ENCODE peak calls at places on chromosomes 1 and 21, in seven cellular contexts. C is tibial artery, D is IMR-90, E is spleen, F is psoas muscle, V is HCT116, H is dorsolateral prefrontal cortex. J is an unnamed sample.

GRCh38 chr1:85465099-85465790 is at the start of gene DDAH1:
- DNase-seq in C (no peak), D (peak), E (peak), F (peak), V (peak), H (peak), J (peak)

GRCh38 chr1:233613252-233614172 is at the start of gene KCNK1:
- DNase-seq in C (peak), D (peak), E (no peak), F (peak), V (peak), H (peak), J (peak)

GRCh38 chr1:16613185-16614147 is at the start of gene NBPF1:
- DNase-seq in C (peak), D (peak), E (peak), F (peak), V (peak), H (peak), J (peak)

GRCh38 chr1:95139039-95139438 is 21.9 kb downstream of the TLCD4 start:
- DNase-seq in C (no peak), D (no peak), E (no peak), F (no peak), V (no peak), H (no peak), J (no peak)

GRCh38 chr1:70429219-70429618 is 18.2 kb downstream of the CTH start:
- DNase-seq in C (no peak), D (peak), E (no peak), F (no peak), V (no peak), H (no peak), J (no peak)

GRCh38 chr1:56097713-56098112 is 481.6 kb downstream of the PLPP3 start:
- DNase-seq in C (no peak), D (peak), E (no peak), F (no peak), V (no peak), H (no peak), J (no peak)

GRCh38 chr1:175072131-175072941 is 4.7 kb downstream of the TNN start:
- DNase-seq in C (no peak), D (peak), E (no peak), F (peak), V (no peak), H (no peak), J (no peak)

GRCh38 chr1:28302247-28302646 is 26.6 kb upstream of the MED18 start:
- DNase-seq in C (no peak), D (no peak), E (no peak), F (no peak), V (no peak), H (no peak), J (no peak)

GRCh38 chr21:36052860-36053766 is 7.2 kb downstream of the SETD4 start:
- DNase-seq in C (no peak), D (no peak), E (no peak), F (no peak), V (no peak), H (no peak), J (no peak)

GRCh38 chr1:110948038-110948810 is 15.5 kb downstream of the LRIF1 start:
- DNase-seq in C (no peak), D (peak), E (no peak), F (no peak), V (no peak), H (no peak), J (no peak)

GRCh38 chr1:59230622-59231021 is 66.3 kb upstream of the FGGY start:
- DNase-seq in C (no peak), D (no peak), E (no peak), F (no peak), V (no peak), H (no peak), J (no peak)

GRCh38 chr1:163036661-163037060 is 32.5 kb upstream of the RGS4 start:
- DNase-seq in C (no peak), D (peak), E (no peak), F (no peak), V (no peak), H (no peak), J (no peak)

GRCh38 chr1:52056937-52057231 is 789 bp downstream of the BTF3L4 start:
- DNase-seq in C (no peak), D (no peak), E (no peak), F (no peak), V (no peak), H (no peak), J (no peak)

GRCh38 chr1:171506525-171507304 is 21.4 kb downstream of the PRRC2C start:
- DNase-seq in C (no peak), D (peak), E (no peak), F (no peak), V (no peak), H (no peak), J (no peak)

GRCh38 chr1:58773406-58773840 is 10.4 kb downstream of the JUN start:
- DNase-seq in C (peak), D (peak), E (peak), F (peak), V (no peak), H (no peak), J (peak)

GRCh38 chr1:157490337-157491165 is 61.8 kb downstream of the FCRL5 start:
- DNase-seq in C (no peak), D (peak), E (peak), F (peak), V (peak), H (peak), J (peak)

GRCh38 chr21:14541840-14542495 is 4.1 kb downstream of the SAMSN1 start:
- DNase-seq in C (no peak), D (no peak), E (peak), F (no peak), V (no peak), H (no peak), J (no peak)

GRCh38 chr1:171421413-171422020 is 63.8 kb upstream of the PRRC2C start:
- DNase-seq in C (no peak), D (no peak), E (no peak), F (no peak), V (no peak), H (no peak), J (no peak)

GRCh38 chr1:221683681-221684080 is 58.2 kb downstream of the DUSP10 start:
- DNase-seq in C (no peak), D (no peak), E (no peak), F (no peak), V (no peak), H (no peak), J (no peak)

GRCh38 chr21:35153671-35154070 is 104.6 kb upstream of the RUNX1 start:
- DNase-seq in C (no peak), D (no peak), E (no peak), F (no peak), V (no peak), H (no peak), J (no peak)

GRCh38 chr1:98761238-98761637 is 99.7 kb downstream of the SNX7 start:
- DNase-seq in C (no peak), D (no peak), E (no peak), F (no peak), V (no peak), H (no peak), J (no peak)

GRCh38 chr1:206674745-206675175 is 9.9 kb upstream of the MAPKAPK2 start:
- DNase-seq in C (peak), D (peak), E (no peak), F (peak), V (no peak), H (no peak), J (peak)

GRCh38 chr1:187842406-187843165 is 1013.8 kb downstream of the PLA2G4A start:
- DNase-seq in C (no peak), D (peak), E (no peak), F (no peak), V (no peak), H (no peak), J (no peak)

GRCh38 chr1:26828352-26829093 is 2.0 kb downstream of the ZDHHC18 start:
- DNase-seq in C (no peak), D (no peak), E (peak), F (no peak), V (no peak), H (no peak), J (peak)

GRCh38 chr1:209808059-209808494 is 2.1 kb upstream of the IRF6 start:
- DNase-seq in C (no peak), D (peak), E (no peak), F (no peak), V (no peak), H (no peak), J (peak)

GRCh38 chr1:46699670-46700069 is 19.2 kb downstream of the EFCAB14 start:
- DNase-seq in C (no peak), D (no peak), E (no peak), F (no peak), V (no peak), H (no peak), J (no peak)

GRCh38 chr1:203686091-203686632 is 59.5 kb downstream of the ATP2B4 start:
- DNase-seq in C (no peak), D (peak), E (no peak), F (no peak), V (no peak), H (peak), J (peak)

GRCh38 chr1:94416901-94417701 is 1.1 kb upstream of the ABCD3 start:
- DNase-seq in C (no peak), D (peak), E (no peak), F (no peak), V (no peak), H (peak), J (peak)

GRCh38 chr1:209435654-209436566 is 147.6 kb upstream of the CAMK1G start:
- DNase-seq in C (no peak), D (peak), E (no peak), F (peak), V (peak), H (peak), J (peak)

GRCh38 chr1:201447911-201448871 is 20.8 kb downstream of the PHLDA3 start:
- DNase-seq in C (peak), D (peak), E (peak), F (peak), V (peak), H (no peak), J (peak)

DNA sequence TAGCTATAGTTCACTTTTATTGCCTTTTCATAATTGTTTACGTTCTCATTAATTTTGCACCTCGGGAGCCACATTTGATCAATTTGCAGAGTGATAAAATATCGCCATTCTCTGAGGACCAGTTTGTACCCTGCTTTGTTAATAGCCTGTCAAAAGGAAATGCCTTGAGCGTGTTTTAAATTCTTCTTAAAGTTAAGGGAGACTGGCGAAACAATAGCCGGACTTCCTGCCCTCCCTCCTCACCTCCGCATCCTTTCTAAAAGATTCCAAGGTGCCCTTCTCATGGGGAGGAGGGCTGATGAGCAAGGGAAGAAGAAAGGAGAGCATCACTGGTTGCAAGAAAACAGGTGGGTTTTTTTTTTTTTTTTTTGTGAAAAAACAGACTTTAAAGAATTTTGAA is 271.6 kb downstream of the KCNJ6 start:
- DNase-seq in C (no peak), D (no peak), E (no peak), F (no peak), V (no peak), H (no peak), J (no peak)
- H3K4me3 ChIP-seq in C (no peak), D (no peak), E (no peak), F (no peak), V (no peak), H (no peak), J (no peak)

DNA sequence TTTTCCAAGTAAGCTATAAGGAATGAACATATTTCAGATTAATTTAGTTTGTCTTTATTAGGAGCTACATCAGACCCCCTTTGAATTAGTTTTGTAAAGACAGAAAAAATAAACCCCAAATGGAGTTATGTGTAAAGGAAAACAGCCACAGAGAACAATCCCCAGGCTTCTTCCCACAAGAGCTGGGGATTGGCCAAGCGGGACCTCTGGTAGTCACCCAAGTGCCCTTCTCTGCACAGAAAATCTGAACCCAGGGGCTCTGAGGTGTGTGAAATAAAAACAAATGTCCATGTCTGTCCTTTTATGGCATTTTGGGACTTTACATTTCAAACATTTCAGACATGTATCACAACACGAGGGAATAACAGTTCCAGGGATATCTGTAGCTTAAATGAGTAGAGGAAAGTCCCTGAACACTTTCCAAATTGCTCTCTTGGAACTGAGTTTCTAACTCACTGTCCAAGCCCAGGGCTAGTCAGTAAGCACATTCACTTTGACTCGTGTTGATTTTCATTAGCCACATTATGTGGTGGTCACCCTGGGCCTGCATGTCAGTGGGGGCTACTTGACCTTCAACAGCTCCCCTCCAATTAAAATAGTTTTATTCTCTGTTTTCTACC is 22.5 kb downstream of the DPT start:
- DNase-seq in C (no peak), D (no peak), E (no peak), F (no peak), V (no peak), H (no peak), J (no peak)
- H3K27ac ChIP-seq in C (no peak), D (no peak), E (no peak), F (no peak), V (no peak), H (no peak), J (no peak)

GRCh38 chr21:41428847-41429246 is 2.8 kb downstream of the MX1 start:
- DNase-seq in C (peak), D (no peak), E (no peak), F (no peak), V (no peak), H (no peak), J (no peak)

GRCh38 chr21:41429305-41429704 is 3.3 kb downstream of the MX1 start:
- DNase-seq in C (no peak), D (no peak), E (no peak), F (no peak), V (no peak), H (no peak), J (no peak)

GRCh38 chr21:41431788-41432548 is 5.9 kb downstream of the MX1 start:
- DNase-seq in C (peak), D (no peak), E (no peak), F (no peak), V (no peak), H (no peak), J (no peak)

GRCh38 chr21:41428311-41428710 is 2.3 kb downstream of the MX1 start:
- DNase-seq in C (peak), D (no peak), E (no peak), F (no peak), V (no peak), H (no peak), J (no peak)

DNA sequence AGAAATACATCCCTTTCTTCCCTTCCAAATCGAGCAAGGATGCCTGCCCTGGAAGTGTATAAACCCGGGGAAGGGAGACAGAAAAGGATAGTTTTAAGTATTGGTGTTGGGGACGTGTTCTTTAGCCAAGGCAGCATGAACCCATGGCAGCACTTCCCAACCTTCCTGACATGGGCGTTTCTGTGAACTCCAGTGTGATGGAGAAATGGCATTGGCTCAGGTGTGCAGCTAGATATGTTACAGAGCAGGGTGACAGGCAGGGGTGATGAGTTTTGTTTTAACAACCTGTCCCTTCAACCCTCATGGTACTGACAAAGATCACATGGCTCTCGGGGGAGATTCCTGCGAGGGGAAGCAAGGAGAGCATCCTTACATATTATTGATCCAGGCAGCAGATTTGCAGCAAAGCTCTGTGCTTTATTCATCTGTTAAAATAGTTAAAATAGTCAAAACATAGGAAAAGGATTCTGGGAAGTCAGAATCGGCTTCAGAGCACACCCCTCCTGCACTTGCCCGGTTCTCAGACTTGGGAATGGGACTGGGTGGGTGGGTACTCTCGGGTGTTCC is 4.0 kb downstream of the MX1 start:
- DNase-seq in C (peak), D (no peak), E (no peak), F (no peak), V (no peak), H (no peak), J (no peak)
- H3K4me3 ChIP-seq in C (no peak), D (no peak), E (no peak), F (no peak), V (no peak), H (no peak), J (no peak)

GRCh38 chr1:115677570-115677969 is 35.8 kb downstream of the VANGL1 start:
- DNase-seq in C (no peak), D (no peak), E (no peak), F (no peak), V (no peak), H (no peak), J (no peak)
- H3K27ac ChIP-seq in C (no peak), D (no peak), E (no peak), F (no peak), V (no peak), H (no peak), J (no peak)

DNA sequence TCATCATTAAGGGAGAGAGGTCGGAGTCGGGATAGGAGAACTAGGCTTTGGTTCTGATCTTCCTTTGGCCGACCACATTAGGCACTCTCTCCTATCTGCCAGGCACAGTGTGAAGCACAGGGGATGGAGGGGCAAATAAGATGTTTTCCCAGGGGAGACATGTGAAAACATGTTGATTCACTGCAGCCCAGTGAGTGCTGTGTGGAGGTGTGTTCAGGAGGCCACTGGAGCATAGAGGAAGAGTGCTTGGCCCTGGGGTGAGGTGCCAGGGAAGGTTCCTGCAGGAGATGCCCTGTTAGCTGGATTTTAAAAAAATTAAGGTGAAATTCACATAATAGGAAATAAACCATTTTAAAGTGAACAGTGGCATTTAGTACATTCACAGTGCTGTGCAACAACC is 3.7 kb downstream of the VANGL2 start:
- DNase-seq in C (no peak), D (no peak), E (no peak), F (no peak), V (no peak), H (no peak), J (peak)
- H3K4me3 ChIP-seq in C (no peak), D (no peak), E (no peak), F (no peak), V (no peak), H (no peak), J (no peak)

DNA sequence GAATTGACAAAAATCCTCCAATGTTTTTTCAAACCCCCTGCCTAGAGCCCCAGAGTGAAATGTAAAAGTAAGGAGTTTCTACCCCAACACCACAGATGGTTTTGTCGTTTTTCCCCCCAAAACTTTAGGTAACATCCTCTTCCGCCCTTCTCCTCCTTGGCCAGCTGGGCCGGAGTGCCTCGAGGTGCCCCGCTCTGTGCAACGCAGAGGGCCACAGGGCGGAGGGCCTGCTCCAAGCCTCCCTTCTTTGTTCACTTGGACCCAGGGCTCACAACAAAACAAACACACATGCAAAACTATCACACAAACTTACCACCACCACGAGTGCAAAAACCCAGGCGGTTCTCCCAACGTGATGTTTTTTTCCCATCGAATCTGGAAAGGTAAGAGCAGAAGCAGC is 1.9 kb downstream of the SSBP3 start:
- DNase-seq in C (no peak), D (no peak), E (no peak), F (peak), V (no peak), H (no peak), J (no peak)
- H3K27ac ChIP-seq in C (peak), D (peak), E (peak), F (peak), V (no peak), H (no peak), J (no peak)

GRCh38 chr1:241579434-241579833 is 47.3 kb downstream of the KMO start:
- DNase-seq in C (no peak), D (no peak), E (no peak), F (no peak), V (no peak), H (no peak), J (no peak)
- H3K4me3 ChIP-seq in C (no peak), D (no peak), E (no peak), F (no peak), V (no peak), H (no peak), J (no peak)

GRCh38 chr1:35555212-35555584 is 2.0 kb downstream of the KIAA0319L start:
- DNase-seq in C (no peak), D (peak), E (no peak), F (no peak), V (no peak), H (no peak), J (no peak)
- H3K27ac ChIP-seq in C (no peak), D (no peak), E (no peak), F (peak), V (no peak), H (no peak), J (no peak)

J was measured in colonic mucosa.